ENCODE peak calls at places on chromosomes 6 and 20, in four cellular contexts. B is endothelial cell of umbilical vein, W is IMR-90, G is GM12878. M is an unnamed sample.

GRCh38 chr6:44064089-44064947 is 62.9 kb downstream of the MRPL14 start:
- DNase-seq in W (peak), B (peak), G (no peak), M (peak)

GRCh38 chr6:142855877-142856606 is 88.9 kb downstream of the HIVEP2 start:
- DNase-seq in G (no peak), W (no peak), B (no peak), M (no peak)

GRCh38 chr6:47789553-47789952 is 7.7 kb downstream of the OPN5 start:
- DNase-seq in W (no peak), B (no peak), G (no peak), M (no peak)

GRCh38 chr6:130365166-130366010 is 429 bp upstream of the TMEM200A start:
- DNase-seq in W (peak), G (no peak), B (peak), M (peak)

GRCh38 chr6:142395768-142396231 is 94.0 kb downstream of the ADGRG6 start:
- DNase-seq in W (peak), B (peak), G (peak), M (no peak)

GRCh38 chr6:28207244-28208179 is 17.6 kb upstream of the ZSCAN9 start:
- DNase-seq in G (no peak), W (peak), B (peak), M (no peak)

GRCh38 chr6:116374586-116374985 is 3.8 kb downstream of the DSE start:
- DNase-seq in W (no peak), G (no peak), B (no peak), M (no peak)

GRCh38 chr6:44653761-44654218 is 266.3 kb downstream of the CDC5L start:
- DNase-seq in B (peak), G (no peak), W (peak), M (no peak)

GRCh38 chr6:33298773-33299236 is at the start of gene RGL2:
- DNase-seq in B (no peak), G (no peak), W (peak), M (peak)

GRCh38 chr6:145347256-145347655 is 388.1 kb downstream of the EPM2A start:
- DNase-seq in W (no peak), B (no peak), G (no peak), M (no peak)

GRCh38 chr6:132511836-132512230 is 1.1 kb downstream of the STX7 start:
- DNase-seq in G (no peak), W (no peak), B (peak), M (peak)

GRCh38 chr6:710601-711571 is 17.9 kb upstream of the EXOC2 start:
- DNase-seq in W (peak), G (peak), B (peak), M (no peak)

GRCh38 chr20:61904456-61904855 is 161.2 kb downstream of the TAF4 start:
- DNase-seq in B (no peak), G (no peak), W (no peak), M (no peak)

GRCh38 chr6:112690497-112691202 is 343.5 kb downstream of the RFPL4B start:
- DNase-seq in W (peak), G (no peak), B (no peak), M (no peak)

GRCh38 chr20:17946040-17946439 is 22.6 kb downstream of the SNX5 start:
- DNase-seq in W (no peak), G (no peak), B (no peak), M (no peak)

GRCh38 chr6:27604986-27605385 is 132.1 kb upstream of the ZNF184 start:
- DNase-seq in B (no peak), G (no peak), W (no peak), M (peak)

GRCh38 chr20:34037767-34038166 is 44.1 kb downstream of the RALY start:
- DNase-seq in B (no peak), G (no peak), W (peak), M (no peak)

GRCh38 chr20:59823030-59823423 is 110.4 kb downstream of the SYCP2 start:
- DNase-seq in G (no peak), B (no peak), W (no peak), M (no peak)

GRCh38 chr6:167791036-167791779 is 35.5 kb upstream of the AFDN start:
- DNase-seq in B (no peak), W (no peak), G (no peak), M (no peak)

GRCh38 chr6:35718911-35719381 is 17.9 kb upstream of the ARMC12 start:
- DNase-seq in W (no peak), B (peak), G (no peak), M (no peak)

GRCh38 chr20:44463466-44463865 is 12.2 kb upstream of the TTPAL start:
- DNase-seq in B (no peak), W (no peak), G (no peak), M (no peak)

GRCh38 chr20:38151455-38151854 is 13.6 kb downstream of the TGM2 start:
- DNase-seq in B (no peak), W (no peak), G (no peak), M (no peak)

GRCh38 chr6:72720464-72720863 is 98.6 kb downstream of the KCNQ5 start:
- DNase-seq in B (no peak), W (peak), G (no peak), M (no peak)

GRCh38 chr20:56605597-56605996 is 23.5 kb upstream of the TFAP2C start:
- DNase-seq in G (no peak), W (no peak), B (no peak), M (no peak)

GRCh38 chr6:116040980-116041379 is 19.7 kb downstream of the FRK start:
- DNase-seq in B (no peak), G (no peak), W (no peak), M (no peak)

GRCh38 chr6:24971067-24971466 is 35.3 kb upstream of the RIPOR2 start:
- DNase-seq in G (no peak), W (no peak), B (no peak), M (no peak)

GRCh38 chr6:7107578-7108195 is at the start of gene RREB1:
- DNase-seq in G (no peak), W (peak), B (peak), M (peak)

GRCh38 chr20:32564921-32565734 is 20.0 kb downstream of the NOL4L start:
- DNase-seq in W (no peak), B (no peak), G (no peak), M (peak)

GRCh38 chr6:82646231-82646615 is 282.6 kb downstream of the TPBG start:
- DNase-seq in G (no peak), W (no peak), B (no peak), M (no peak)

GRCh38 chr6:110067837-110068591 is 89.9 kb downstream of the GPR6 start:
- DNase-seq in B (no peak), W (no peak), G (no peak), M (no peak)

GRCh38 chr20:24978493-24978892 is 14.1 kb downstream of the APMAP start:
- DNase-seq in W (no peak), B (no peak), G (no peak), M (no peak)

GRCh38 chr20:7926323-7926722 is 13.9 kb downstream of the HAO1 start:
- DNase-seq in G (no peak), B (peak), W (no peak), M (no peak)

GRCh38 chr6:142942805-142943227 is 2.2 kb downstream of the HIVEP2 start:
- DNase-seq in W (peak), G (no peak), B (peak), M (peak)

GRCh38 chr6:21665101-21665435 is 71.5 kb downstream of the SOX4 start:
- DNase-seq in B (peak), W (no peak), G (no peak), M (no peak)

GRCh38 chr20:555933-556332 is 12.3 kb upstream of the CSNK2A1 start:
- DNase-seq in W (peak), G (no peak), B (no peak), M (peak)

GRCh38 chr6:166008441-166009369 is 158.9 kb downstream of the TBXT start:
- DNase-seq in W (peak), B (no peak), G (no peak), M (no peak)

GRCh38 chr6:169387809-169388383 is 134.2 kb upstream of the THBS2 start:
- DNase-seq in G (no peak), W (no peak), B (no peak), M (no peak)

GRCh38 chr6:169385237-169385880 is 131.7 kb upstream of the THBS2 start:
- DNase-seq in B (no peak), G (no peak), W (no peak), M (no peak)

GRCh38 chr6:169391473-169392071 is 137.9 kb upstream of the THBS2 start:
- DNase-seq in B (no peak), W (no peak), G (no peak), M (no peak)

GRCh38 chr6:169386431-169387057 is 132.9 kb upstream of the THBS2 start:
- DNase-seq in G (no peak), W (peak), B (no peak), M (no peak)

GRCh38 chr6:169388767-169389166 is 135.1 kb upstream of the THBS2 start:
- DNase-seq in G (no peak), W (no peak), B (no peak), M (no peak)
- TF ChIP-seq FOS in G (no peak), W (no peak), B (no peak), M (no peak)

DNA sequence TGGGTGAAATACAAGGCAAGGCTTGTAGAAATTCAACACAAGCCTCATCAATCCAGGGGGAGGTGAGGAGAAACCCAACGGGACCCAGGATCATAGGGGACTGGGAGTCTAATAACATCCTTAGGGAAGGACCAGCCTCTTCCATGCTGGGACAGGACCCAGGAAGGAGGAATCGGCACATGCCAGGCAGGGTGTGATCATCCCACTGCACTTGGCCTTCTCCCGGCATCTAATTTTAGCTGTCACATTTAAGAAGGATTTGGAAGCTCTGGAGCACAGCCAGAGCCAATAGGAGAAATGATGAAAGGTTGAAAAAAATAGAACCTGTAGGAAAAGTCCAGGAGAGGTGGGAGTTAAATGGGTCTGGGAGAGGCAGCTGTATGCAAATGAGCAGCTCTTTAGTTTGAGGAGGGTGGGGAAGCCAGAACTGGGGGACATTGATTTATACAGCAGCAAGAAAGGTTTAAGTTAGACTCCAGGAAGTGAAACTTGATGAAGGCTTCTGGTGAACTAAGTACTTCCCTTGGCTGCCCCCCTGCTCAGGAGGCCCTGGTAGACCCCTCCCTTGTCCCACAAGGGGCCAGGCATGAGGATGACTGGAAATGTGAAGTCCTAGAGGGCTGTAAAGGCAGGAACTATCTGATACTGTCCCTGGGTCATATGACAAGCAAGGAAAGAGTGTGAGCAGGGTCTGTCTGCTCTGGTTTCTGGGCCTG is 260.3 kb downstream of the LRFN2 start:
- DNase-seq in B (no peak), G (no peak), W (no peak), M (no peak)
- TF ChIP-seq FOS in B (no peak), G (no peak), W (no peak), M (no peak)

GRCh38 chr6:3045369-3045768 is 22.9 kb upstream of the RIPK1 start:
- DNase-seq in G (no peak), W (no peak), B (no peak), M (no peak)
- TF ChIP-seq FOS in G (no peak), W (no peak), B (no peak), M (no peak)

DNA sequence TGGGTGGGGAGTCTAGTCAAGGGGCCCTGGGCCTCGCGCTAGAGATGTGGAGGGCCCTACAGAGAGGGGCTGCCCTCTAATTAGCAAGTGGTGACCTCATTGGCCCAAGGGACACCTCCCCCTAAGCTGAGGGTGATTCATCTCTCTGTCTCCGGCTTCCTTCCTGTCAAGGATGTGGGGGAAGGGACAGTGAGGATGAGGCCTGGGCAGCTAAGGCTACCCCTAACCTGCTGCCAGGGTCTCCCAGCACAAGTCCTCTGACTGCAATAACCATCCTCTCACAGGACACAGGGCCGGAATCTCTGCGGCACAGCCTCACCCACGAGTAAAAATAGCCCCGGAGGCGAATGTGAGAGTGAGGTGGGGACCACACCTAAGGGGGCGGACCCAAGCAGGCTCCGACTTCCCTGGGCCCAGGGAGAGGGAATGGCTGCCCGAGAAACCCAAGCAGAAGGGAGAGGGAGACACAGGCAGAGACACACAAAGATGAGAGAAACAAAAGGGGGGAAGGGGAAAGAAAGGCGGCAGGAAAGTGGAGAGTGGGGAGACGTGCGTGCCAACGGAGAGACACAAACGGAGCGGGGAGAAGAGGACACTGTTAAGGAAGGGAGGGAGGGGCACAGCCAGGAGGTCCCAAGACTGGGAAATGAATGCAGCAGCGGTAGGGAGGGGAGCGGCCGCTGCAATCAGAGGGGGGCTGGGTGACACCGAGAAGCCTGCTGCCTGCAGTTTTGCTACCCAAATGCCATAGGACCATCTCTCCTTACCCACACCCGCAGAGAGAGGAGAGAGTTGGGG is 1.4 kb downstream of the CLIC1 start:
- DNase-seq in G (peak), W (peak), B (peak), M (peak)
- TF ChIP-seq FOS in G (no peak), W (peak), B (peak), M (no peak)

GRCh38 chr6:17574871-17575560 is 25.1 kb upstream of the FAM8A1 start:
- DNase-seq in W (peak), G (no peak), B (no peak), M (no peak)
- TF ChIP-seq FOS in W (no peak), G (no peak), B (no peak), M (no peak)

M was measured in K562.